ENCODE peak calls at places on chromosomes 1 and 21, in nine cellular contexts. L, S, E, Z, O, K, A, G and W are unnamed samples.

GRCh38 chr1:178324003-178324402 is 172.8 kb downstream of the CLEC20A start:
- DNase-seq in L (peak), S (no peak), E (no peak), Z (no peak), O (no peak), K (peak), A (no peak), G (no peak), W (no peak)

GRCh38 chr1:57058652-57059501 is 93.1 kb upstream of the C8B start:
- DNase-seq in L (no peak), S (no peak), E (no peak), Z (no peak), O (no peak), K (no peak), A (no peak), G (no peak), W (no peak)

GRCh38 chr1:180742663-180743062 is 110.8 kb downstream of the XPR1 start:
- DNase-seq in L (no peak), S (no peak), E (no peak), Z (no peak), O (no peak), K (no peak), A (no peak), G (no peak), W (no peak)

GRCh38 chr1:2314803-2315710 is 76.3 kb downstream of the MORN1 start:
- DNase-seq in L (no peak), S (peak), E (no peak), Z (peak), O (peak), K (peak), A (peak), G (peak), W (peak)

GRCh38 chr1:202252271-202252670 is 58.7 kb downstream of the LGR6 start:
- DNase-seq in L (no peak), S (no peak), E (no peak), Z (no peak), O (no peak), K (no peak), A (no peak), G (no peak), W (no peak)

GRCh38 chr21:28539623-28539988 is 453.1 kb downstream of the LTN1 start:
- DNase-seq in L (no peak), S (no peak), E (no peak), Z (no peak), O (no peak), K (no peak), A (no peak), G (no peak), W (no peak)

GRCh38 chr1:27488523-27489138 is 1.3 kb downstream of the WASF2 start:
- DNase-seq in L (no peak), S (no peak), E (no peak), Z (no peak), O (peak), K (peak), A (no peak), G (no peak), W (peak)

GRCh38 chr21:16794944-16795343 is 717.9 kb upstream of the CXADR start:
- DNase-seq in L (peak), S (no peak), E (no peak), Z (no peak), O (peak), K (peak), A (no peak), G (no peak), W (no peak)

GRCh38 chr1:18516473-18516872 is 35.7 kb downstream of the KLHDC7A start:
- DNase-seq in L (no peak), S (no peak), E (no peak), Z (no peak), O (no peak), K (no peak), A (no peak), G (no peak), W (no peak)

GRCh38 chr1:27609210-27609555 is 5.2 kb upstream of the AHDC1 start:
- DNase-seq in L (no peak), S (no peak), E (no peak), Z (no peak), O (peak), K (no peak), A (no peak), G (peak), W (peak)

GRCh38 chr21:36193200-36193599 is 36.6 kb downstream of the DOP1B start:
- DNase-seq in L (peak), S (no peak), E (no peak), Z (no peak), O (no peak), K (peak), A (no peak), G (no peak), W (peak)

GRCh38 chr1:53328490-53329182 is 766 bp upstream of the LRP8 start:
- DNase-seq in L (no peak), S (peak), E (no peak), Z (peak), O (peak), K (no peak), A (no peak), G (no peak), W (peak)

GRCh38 chr1:99544328-99544727 is 101.6 kb upstream of the PALMD start:
- DNase-seq in L (peak), S (no peak), E (peak), Z (no peak), O (peak), K (peak), A (no peak), G (no peak), W (peak)

GRCh38 chr1:51907079-51907702 is 28.7 kb upstream of the NRDC start:
- DNase-seq in L (no peak), S (no peak), E (no peak), Z (no peak), O (peak), K (no peak), A (no peak), G (no peak), W (peak)

GRCh38 chr1:52520149-52520548 is 32.7 kb downstream of the TUT4 start:
- DNase-seq in L (peak), S (no peak), E (no peak), Z (peak), O (peak), K (no peak), A (no peak), G (no peak), W (no peak)

GRCh38 chr21:36976882-36977651 is 10.6 kb upstream of the HLCS start:
- DNase-seq in L (peak), S (no peak), E (peak), Z (peak), O (peak), K (peak), A (no peak), G (peak), W (peak)

GRCh38 chr1:208496467-208497371 is 252.5 kb upstream of the PLXNA2 start:
- DNase-seq in L (peak), S (no peak), E (no peak), Z (no peak), O (no peak), K (no peak), A (no peak), G (no peak), W (no peak)